ENCODE peak calls at places on chromosomes 16 and 17, in four cellular contexts. A is glutamatergic neuron, Q is GM12865, B is cardiac muscle cell. L is an unnamed sample.

GRCh38 chr17:6240001-6240400 is 169.8 kb downstream of the WSCD1 start:
- DNase-seq in B (no peak), A (no peak), Q (no peak), L (no peak)

GRCh38 chr17:71460943-71461342 is 659.9 kb upstream of the SOX9 start:
- DNase-seq in Q (peak; percentile 33), B (peak; percentile 23), A (peak; percentile 27), L (peak; percentile 9)

GRCh38 chr17:57665128-57665527 is 80.0 kb downstream of the CCDC182 start:
- DNase-seq in Q (no peak), A (no peak), B (no peak), L (no peak)

GRCh38 chr17:14015286-14015685 is 54.0 kb upstream of the COX10 start:
- DNase-seq in Q (no peak), B (no peak), A (no peak), L (no peak)

GRCh38 chr17:58331815-58332719 is 3.5 kb upstream of the TSPOAP1 start:
- DNase-seq in Q (peak; percentile 98), A (peak; percentile 10), B (no peak), L (peak; percentile 96)

GRCh38 chr16:49440156-49441065 is 66.8 kb downstream of the C16orf78 start:
- DNase-seq in A (peak; percentile 13), B (no peak), Q (no peak), L (no peak)

GRCh38 chr16:67441289-67441753 is 10.4 kb downstream of the HSD11B2 start:
- DNase-seq in B (no peak), A (no peak), Q (no peak), L (no peak)

GRCh38 chr17:79619636-79620206 is 8.9 kb upstream of the RBFOX3 start:
- DNase-seq in A (no peak), B (no peak), Q (no peak), L (no peak)

GRCh38 chr17:32833076-32833475 is 43.8 kb downstream of the MYO1D start:
- DNase-seq in Q (no peak), B (peak; percentile 46), A (no peak), L (no peak)

GRCh38 chr16:56013962-56014552 is 138.9 kb upstream of the CES5A start:
- DNase-seq in Q (peak; percentile 42), B (peak; percentile 90), A (no peak), L (peak; percentile 66)

GRCh38 chr17:69141802-69142472 is at the start of gene ABCA6:
- DNase-seq in A (no peak), B (no peak), Q (no peak), L (no peak)

GRCh38 chr16:48300391-48300856 is 53.1 kb upstream of the ABCC11 start:
- DNase-seq in B (no peak), A (no peak), Q (no peak), L (no peak)

GRCh38 chr17:10061131-10061581 is 137.2 kb downstream of the GAS7 start:
- DNase-seq in A (no peak), B (no peak), Q (no peak), L (no peak)

GRCh38 chr16:85908889-85909584 is 10.1 kb downstream of the IRF8 start:
- DNase-seq in Q (no peak), A (no peak), B (no peak), L (no peak)

GRCh38 chr16:1677942-1678499 is at the start of gene JPT2:
- DNase-seq in B (peak; percentile 99), Q (peak; percentile 99), A (peak; percentile 97), L (peak; percentile 98)

GRCh38 chr17:7237761-7238417 is 1.4 kb downstream of the PHF23 start:
- DNase-seq in A (peak; percentile 76), Q (peak; percentile 85), B (peak; percentile 77), L (peak; percentile 90)

GRCh38 chr17:7220593-7221280 is 999 bp downstream of the ACADVL start:
- DNase-seq in A (peak; percentile 54), B (peak; percentile 37), Q (peak; percentile 80), L (peak; percentile 81)

GRCh38 chr17:39194985-39195524 is 2.4 kb downstream of the CACNB1 start:
- DNase-seq in Q (no peak), A (no peak), B (no peak), L (no peak)

GRCh38 chr17:1058423-1059130 is 61.6 kb downstream of the TIMM22 start:
- DNase-seq in B (no peak), A (peak; percentile 66), Q (peak; percentile 48), L (peak; percentile 73)

GRCh38 chr16:19512297-19512696 is 9.6 kb downstream of the GDE1 start:
- DNase-seq in B (no peak), Q (no peak), A (no peak), L (no peak)

GRCh38 chr17:35745749-35746320 is 7.2 kb downstream of the GAS2L2 start:
- DNase-seq in B (no peak), A (no peak), Q (no peak), L (no peak)

GRCh38 chr17:48676963-48677558 is 45.3 kb downstream of the PRAC1 start:
- DNase-seq in Q (no peak), A (no peak), B (no peak), L (no peak)

GRCh38 chr16:31421587-31421986 is 6.6 kb downstream of the COX6A2 start:
- DNase-seq in Q (peak; percentile 64), A (no peak), B (no peak), L (peak; percentile 91)

GRCh38 chr17:59621771-59622170 is 2.1 kb downstream of the CLTC start:
- DNase-seq in A (no peak), Q (no peak), B (no peak), L (no peak)

GRCh38 chr17:68455756-68456528 is 1.4 kb downstream of the WIPI1 start:
- DNase-seq in A (peak; percentile 35), Q (no peak), B (no peak), L (no peak)

GRCh38 chr17:27650836-27651235 is 19.8 kb downstream of the LGALS9 start:
- DNase-seq in B (no peak), A (no peak), Q (no peak), L (no peak)

GRCh38 chr16:89317101-89317671 is 99.7 kb downstream of the ZNF778 start:
- DNase-seq in A (no peak), B (no peak), Q (no peak), L (no peak)

GRCh38 chr17:65058615-65059014 is 2.1 kb upstream of the GNA13 start:
- DNase-seq in Q (no peak), A (no peak), B (no peak), L (no peak)

GRCh38 chr17:82215095-82215971 is 2.7 kb upstream of the CCDC57 start:
- DNase-seq in A (peak; percentile 45), Q (peak; percentile 58), B (no peak), L (no peak)

GRCh38 chr16:17116595-17117322 is 354.0 kb downstream of the XYLT1 start:
- DNase-seq in A (no peak), Q (no peak), B (no peak), L (no peak)
- TF ChIP-seq CTCF in A (no peak), Q (no peak), B (no peak), L (no peak)

GRCh38 chr17:62715882-62716390 is 88.5 kb downstream of the MRC2 start:
- DNase-seq in B (no peak), Q (no peak), A (no peak), L (no peak)
- TF ChIP-seq CTCF in B (no peak), Q (no peak), A (no peak), L (no peak)

DNA sequence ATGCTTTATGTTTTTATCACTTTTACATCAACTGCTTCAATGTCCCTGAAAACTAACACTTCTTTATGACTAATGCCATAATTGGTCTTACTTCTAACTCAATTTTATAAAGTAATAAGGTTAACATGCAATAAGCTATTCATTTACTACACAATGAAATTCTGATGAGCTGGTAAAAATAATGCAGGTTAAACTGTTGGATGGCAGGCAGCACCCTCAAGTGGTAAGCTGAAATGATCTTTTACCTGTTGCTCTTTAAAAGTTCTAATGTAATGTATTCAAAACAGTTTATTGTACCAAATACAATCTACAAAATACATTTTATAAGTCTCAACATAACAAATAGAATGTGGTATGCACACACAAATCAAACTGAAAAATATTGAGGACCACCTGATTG is 1280.3 kb downstream of the CDH8 start:
- DNase-seq in A (no peak), B (peak; percentile 1), Q (no peak), L (no peak)
- TF ChIP-seq CTCF in A (no peak), B (no peak), Q (no peak), L (no peak)

GRCh38 chr17:78316867-78317816 is 42.7 kb downstream of the SOCS3 start:
- DNase-seq in Q (no peak), A (no peak), B (peak; percentile 42), L (no peak)

GRCh38 chr17:78315355-78316114 is 44.3 kb downstream of the SOCS3 start:
- DNase-seq in B (no peak), Q (peak; percentile 57), A (no peak), L (peak; percentile 77)

GRCh38 chr17:78316115-78316866 is 43.6 kb downstream of the SOCS3 start:
- DNase-seq in B (no peak), Q (no peak), A (no peak), L (no peak)

GRCh38 chr17:78313735-78314648 is 45.9 kb downstream of the SOCS3 start:
- DNase-seq in A (peak; percentile 57), B (peak; percentile 69), Q (peak; percentile 69), L (peak; percentile 81)

DNA sequence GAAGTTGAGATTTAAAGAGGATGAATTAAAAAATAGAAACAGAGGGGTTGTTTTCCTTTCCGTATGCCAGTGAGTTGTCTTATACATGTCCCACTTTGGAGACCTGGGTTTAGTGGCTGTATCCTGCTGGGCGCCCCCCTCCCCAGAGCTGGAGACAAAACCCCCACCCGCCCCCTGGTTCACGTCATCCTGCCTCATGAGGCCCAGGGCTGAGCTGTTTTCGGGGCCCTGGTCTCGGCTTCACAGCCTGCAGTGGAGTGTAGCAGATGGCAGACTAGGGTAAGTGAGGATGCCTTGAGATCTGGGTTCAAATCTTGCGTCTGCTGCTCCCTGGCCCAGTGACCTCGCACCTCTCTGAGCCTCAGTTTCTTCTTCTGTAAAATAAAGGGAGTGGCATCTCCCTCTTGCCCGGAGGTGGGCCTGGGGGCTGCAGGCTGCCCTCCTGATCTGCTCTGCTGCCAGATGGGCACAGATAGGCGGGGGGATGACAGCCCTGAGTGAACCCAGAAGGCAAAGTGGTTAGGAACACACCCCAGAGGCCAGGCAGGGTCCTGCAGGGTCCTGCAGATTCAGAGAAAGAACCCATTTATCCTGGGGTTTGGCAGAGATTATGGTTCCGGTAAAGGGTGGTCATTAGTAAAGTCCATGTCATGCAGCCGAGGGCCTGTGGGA is 45.1 kb downstream of the SOCS3 start:
- DNase-seq in Q (no peak), A (no peak), B (no peak), L (peak; percentile 52)
- TF ChIP-seq CTCF in Q (peak; percentile 19), A (no peak), B (no peak), L (no peak)

GRCh38 chr17:41456206-41456605 is 11.0 kb downstream of the KRT32 start:
- DNase-seq in A (no peak), B (no peak), Q (no peak), L (no peak)
- TF ChIP-seq CTCF in A (no peak), B (peak; percentile 16), Q (no peak), L (no peak)

DNA sequence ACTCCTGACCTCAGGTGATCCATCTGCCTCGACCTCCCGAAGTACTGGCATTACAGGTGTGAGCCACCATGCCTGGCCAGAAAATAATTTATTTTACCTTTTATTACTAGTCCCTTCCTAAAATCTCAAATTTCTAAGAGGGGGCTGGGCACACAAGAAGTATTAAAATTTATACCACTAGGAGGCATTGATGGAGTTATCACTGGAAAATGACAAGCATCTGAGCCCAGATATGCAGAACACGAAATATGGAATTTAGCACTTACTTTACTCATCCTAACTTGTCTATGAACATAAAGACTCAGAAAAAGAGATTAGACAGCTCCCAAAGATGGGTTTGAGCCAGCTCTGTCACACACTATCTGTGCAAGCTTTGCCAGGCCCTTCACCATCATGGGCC is 46.4 kb downstream of the STAT5A start:
- DNase-seq in Q (no peak), A (no peak), B (no peak), L (no peak)
- TF ChIP-seq CTCF in Q (no peak), A (peak; percentile 18), B (peak; percentile 16), L (no peak)

GRCh38 chr17:44555056-44555455 is 2.2 kb upstream of the FZD2 start:
- DNase-seq in Q (no peak), A (no peak), B (no peak), L (no peak)
- TF ChIP-seq CTCF in Q (no peak), A (no peak), B (no peak), L (no peak)

L was measured in activated CD8-positive, alpha-beta T cell treated with anti-CD3 and anti-CD28 coated beads for 36 hours.